ENCODE peak calls at places on chromosome 6, in eight cellular contexts. Z is cardiac fibroblast; P is endothelial cell; X is CD4-positive, alpha-beta T cell; D is heart left ventricle; A is fibroblast of pulmonary artery; E is CD8-positive, alpha-beta T cell; I is psoas muscle. V is an unnamed sample.
A peak's percentile ranks its signal among the peaks of the same experiment; 100 is the strongest.

GRCh38 chr6:21354805-21355238 is 238.7 kb upstream of the SOX4 start:
- DNase-seq in D (no peak), I (no peak), A (no peak), P (no peak), Z (no peak), X (no peak), E (no peak), V (no peak)

GRCh38 chr6:21479140-21479539 is 114.4 kb upstream of the SOX4 start:
- DNase-seq in X (no peak), E (no peak), A (peak; percentile 84), I (no peak), P (no peak), Z (peak; percentile 50), D (peak; percentile 11), V (peak; percentile 6)

GRCh38 chr6:139879823-139880356 is 505.4 kb upstream of the CITED2 start:
- DNase-seq in A (no peak), E (no peak), Z (no peak), X (no peak), P (no peak), I (no peak), D (no peak), V (no peak)

GRCh38 chr6:29762781-29763214 is 39.6 kb downstream of the HLA-F start:
- DNase-seq in I (no peak), A (no peak), D (no peak), E (no peak), P (no peak), X (no peak), Z (no peak), V (peak; percentile 81)

GRCh38 chr6:28794175-28795002 is 129.4 kb downstream of the TRIM27 start:
- DNase-seq in Z (peak; percentile 72), I (no peak), E (no peak), A (peak; percentile 58), D (no peak), X (no peak), P (no peak), V (no peak)

GRCh38 chr6:111711476-111711875 is 105.8 kb upstream of the TRAF3IP2 start:
- DNase-seq in X (no peak), P (peak; percentile 11), D (peak; percentile 65), I (peak; percentile 72), Z (no peak), E (no peak), A (no peak), V (no peak)

GRCh38 chr6:2841264-2842138 is at the start of gene SERPINB1:
- DNase-seq in P (peak; percentile 74), E (peak; percentile 83), I (peak; percentile 95), X (peak; percentile 58), D (peak; percentile 91), A (peak; percentile 97), Z (peak; percentile 92), V (peak; percentile 93)

GRCh38 chr6:41966961-41967311 is 25.3 kb upstream of the CCND3 start:
- DNase-seq in A (peak; percentile 84), X (no peak), D (no peak), P (peak; percentile 15), I (no peak), E (no peak), Z (peak; percentile 84), V (peak; percentile 84)

GRCh38 chr6:44054635-44055559 is 72.4 kb downstream of the MRPL14 start:
- DNase-seq in Z (peak; percentile 40), A (no peak), E (no peak), I (peak; percentile 42), P (no peak), X (no peak), D (no peak), V (peak; percentile 86)

GRCh38 chr6:38264605-38265004 is 375.1 kb downstream of the BTBD9 start:
- DNase-seq in X (no peak), D (no peak), E (no peak), P (no peak), Z (no peak), I (no peak), A (no peak), V (no peak)

GRCh38 chr6:40482532-40482931 is 104.6 kb downstream of the LRFN2 start:
- DNase-seq in E (no peak), Z (no peak), D (no peak), I (no peak), P (no peak), A (no peak), X (no peak), V (no peak)

GRCh38 chr6:163814494-163815364 is 400.2 kb downstream of the QKI start:
- DNase-seq in D (no peak), Z (peak; percentile 51), E (no peak), X (no peak), A (peak; percentile 24), P (no peak), I (peak; percentile 83), V (peak; percentile 91)

GRCh38 chr6:17663203-17663602 is 43.5 kb downstream of the NUP153 start:
- DNase-seq in X (no peak), E (no peak), Z (no peak), D (no peak), P (no peak), A (no peak), I (no peak), V (no peak)

GRCh38 chr6:10577112-10577511 is 56.0 kb downstream of the GCNT2 start:
- DNase-seq in P (no peak), A (no peak), E (no peak), I (no peak), X (no peak), D (no peak), Z (no peak), V (no peak)

DNA sequence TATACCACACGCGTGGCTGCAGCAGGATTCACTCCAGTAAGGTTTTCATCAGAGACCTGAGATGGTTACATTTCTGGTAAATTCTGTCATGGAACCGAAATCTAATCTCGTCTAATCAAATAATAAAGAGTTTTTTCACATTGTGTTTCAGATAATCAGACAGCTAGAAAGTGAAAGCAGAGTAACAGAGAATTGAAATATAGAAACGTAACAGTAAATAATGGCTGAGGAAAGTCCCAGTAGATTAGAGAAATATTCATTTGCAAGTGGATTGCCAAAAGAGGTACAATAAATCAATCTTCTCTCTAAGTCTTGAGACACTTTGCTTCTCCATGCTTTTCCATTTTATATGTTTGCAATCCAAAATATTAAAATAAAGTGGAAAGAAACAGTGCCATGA is 42.4 kb downstream of the PKHD1 start:
- DNase-seq in E (no peak), I (no peak), D (no peak), A (no peak), X (no peak), Z (no peak), P (no peak), V (no peak)
- TF ChIP-seq CTCF in E (no peak), I (no peak), D (no peak), A (no peak), X (no peak), Z (no peak), P (no peak), V (no peak)

GRCh38 chr6:121222656-121223055 is 111.6 kb downstream of the TBC1D32 start:
- DNase-seq in A (peak; percentile 51), E (no peak), I (no peak), Z (peak; percentile 67), X (no peak), P (no peak), D (no peak), V (peak; percentile 48)
- TF ChIP-seq CTCF in A (peak; percentile 21), E (no peak), I (no peak), Z (no peak), X (no peak), P (no peak), D (no peak), V (peak; percentile 36)

DNA sequence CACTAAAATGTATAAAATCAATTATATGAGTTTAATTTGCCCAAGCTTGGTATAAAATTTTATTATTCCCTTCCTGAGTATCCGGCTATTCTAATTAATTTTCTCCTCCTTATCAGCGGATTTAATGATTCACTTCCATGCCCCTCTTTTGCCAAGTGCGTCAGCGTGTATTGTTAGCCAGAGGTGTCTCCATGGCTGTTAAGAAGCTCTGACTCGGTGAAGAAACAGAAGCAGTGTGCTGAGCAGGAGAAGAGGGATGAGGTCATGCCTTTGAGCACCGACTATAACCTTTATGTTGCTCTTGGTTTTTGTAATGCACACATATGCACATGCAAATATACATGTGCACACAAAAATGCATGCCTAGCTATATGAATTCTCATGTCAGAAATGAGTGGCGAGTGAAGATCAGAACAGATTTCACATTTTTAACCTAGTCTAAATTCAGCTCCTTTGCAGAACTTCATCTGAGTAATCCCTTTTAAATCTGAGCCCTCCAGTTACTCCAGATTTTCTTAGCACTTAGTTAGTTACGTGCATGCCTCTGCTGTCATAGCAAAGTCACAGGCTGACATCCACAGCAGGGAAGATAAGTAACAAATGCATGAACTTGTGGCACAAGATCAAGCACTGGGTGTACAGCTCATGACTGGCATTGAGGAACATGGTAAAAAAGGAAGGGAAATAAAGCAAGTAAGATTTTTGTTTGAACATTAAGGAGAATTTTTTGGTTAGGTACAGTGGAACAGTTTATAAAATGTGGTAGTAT is 24.3 kb downstream of the HTR1E start:
- DNase-seq in D (no peak), A (no peak), Z (no peak), X (no peak), I (no peak), P (no peak), E (no peak), V (no peak)
- TF ChIP-seq CTCF in D (no peak), A (no peak), Z (no peak), X (no peak), I (no peak), P (no peak), E (no peak), V (no peak)

GRCh38 chr6:50198245-50198644 is 148.5 kb upstream of the DEFB112 start:
- DNase-seq in D (no peak), Z (no peak), P (no peak), A (no peak), I (no peak), X (no peak), E (no peak), V (no peak)
- TF ChIP-seq CTCF in D (no peak), Z (no peak), P (no peak), A (no peak), I (no peak), X (no peak), E (no peak), V (no peak)